ENCODE peak calls at places on chromosomes 5 and 9, in six cellular contexts. Z, J, C, M, X and O are unnamed samples.

GRCh38 chr9:6833518-6834192 is 75.9 kb downstream of the KDM4C start:
- DNase-seq in Z (no peak), J (no peak), C (no peak), M (no peak), X (no peak), O (no peak)

GRCh38 chr9:30722065-30722464 is 1662.4 kb upstream of the ACO1 start:
- DNase-seq in Z (no peak), J (no peak), C (no peak), M (no peak), X (no peak), O (no peak)

GRCh38 chr5:147479949-147480348 is 29.9 kb downstream of the DPYSL3 start:
- DNase-seq in Z (no peak), J (no peak), C (no peak), M (no peak), X (no peak), O (no peak)

GRCh38 chr5:139660916-139661814 is 13.0 kb downstream of the CXXC5 start:
- DNase-seq in Z (no peak), J (peak; percentile 78), C (peak; percentile 66), M (no peak), X (peak; percentile 88), O (peak; percentile 98)

GRCh38 chr5:54753034-54753433 is 232.4 kb downstream of the ESM1 start:
- DNase-seq in Z (no peak), J (no peak), C (peak; percentile 60), M (no peak), X (no peak), O (no peak)

GRCh38 chr5:39447968-39448367 is 23.2 kb upstream of the DAB2 start:
- DNase-seq in Z (no peak), J (no peak), C (no peak), M (no peak), X (peak; percentile 53), O (no peak)

GRCh38 chr5:98570010-98570409 is 203.5 kb upstream of the RGMB start:
- DNase-seq in Z (no peak), J (no peak), C (no peak), M (no peak), X (no peak), O (no peak)

GRCh38 chr5:112757468-112758208 is 20.0 kb downstream of the APC start:
- DNase-seq in Z (no peak), J (no peak), C (no peak), M (no peak), X (no peak), O (no peak)

GRCh38 chr5:66653380-66653779 is 57.2 kb downstream of the MAST4 start:
- DNase-seq in Z (no peak), J (no peak), C (no peak), M (no peak), X (no peak), O (no peak)

GRCh38 chr5:151141535-151141934 is 16.0 kb downstream of the ANXA6 start:
- DNase-seq in Z (no peak), J (peak; percentile 53), C (peak; percentile 73), M (peak; percentile 32), X (peak; percentile 58), O (no peak)

GRCh38 chr5:131587541-131587940 is 47.5 kb downstream of the RAPGEF6 start:
- DNase-seq in Z (no peak), J (no peak), C (no peak), M (no peak), X (no peak), O (no peak)

GRCh38 chr5:118007262-118007661 is 981.1 kb downstream of the DTWD2 start:
- DNase-seq in Z (no peak), J (no peak), C (no peak), M (no peak), X (no peak), O (no peak)

GRCh38 chr9:125969868-125970267 is 222.7 kb downstream of the PBX3 start:
- DNase-seq in Z (no peak), J (no peak), C (peak; percentile 10), M (no peak), X (no peak), O (no peak)

GRCh38 chr5:1474183-1474839 is 29.1 kb upstream of the SLC6A3 start:
- DNase-seq in Z (peak; percentile 51), J (no peak), C (no peak), M (no peak), X (peak; percentile 44), O (no peak)

GRCh38 chr5:3330442-3330841 is 265.2 kb upstream of the IRX1 start:
- DNase-seq in Z (no peak), J (no peak), C (no peak), M (no peak), X (no peak), O (no peak)

GRCh38 chr9:99826579-99826978 is 4.9 kb downstream of the NR4A3 start:
- DNase-seq in Z (no peak), J (no peak), C (no peak), M (no peak), X (no peak), O (no peak)

GRCh38 chr5:83955916-83956315 is 235.3 kb upstream of the HAPLN1 start:
- DNase-seq in Z (no peak), J (no peak), C (no peak), M (no peak), X (no peak), O (no peak)

GRCh38 chr9:5393497-5393896 is 44.2 kb downstream of the PLGRKT start:
- DNase-seq in Z (no peak), J (no peak), C (no peak), M (no peak), X (no peak), O (no peak)

GRCh38 chr9:109488791-109489492 is 9.2 kb downstream of the PTPN3 start:
- DNase-seq in Z (no peak), J (no peak), C (no peak), M (no peak), X (no peak), O (no peak)

GRCh38 chr5:155772009-155772662 is 554.8 kb upstream of the SGCD start:
- DNase-seq in Z (no peak), J (no peak), C (no peak), M (no peak), X (no peak), O (no peak)

GRCh38 chr9:85430659-85431370 is 310.9 kb downstream of the AGTPBP1 start:
- DNase-seq in Z (no peak), J (peak; percentile 44), C (no peak), M (no peak), X (no peak), O (no peak)

GRCh38 chr5:139966856-139967255 is 76.2 kb downstream of the NRG2 start:
- DNase-seq in Z (no peak), J (no peak), C (no peak), M (no peak), X (no peak), O (no peak)

GRCh38 chr9:131627326-131627845 is 82.1 kb downstream of the PRRT1B start:
- DNase-seq in Z (no peak), J (no peak), C (no peak), M (no peak), X (no peak), O (no peak)

GRCh38 chr5:80931423-80931822 is 28.7 kb upstream of the RASGRF2 start:
- DNase-seq in Z (no peak), J (no peak), C (no peak), M (no peak), X (no peak), O (no peak)

GRCh38 chr9:81474125-81474524 is 215.2 kb downstream of the TLE1 start:
- DNase-seq in Z (no peak), J (no peak), C (no peak), M (no peak), X (no peak), O (no peak)

GRCh38 chr5:17361331-17361730 is 136.7 kb upstream of the TAF11L2 start:
- DNase-seq in Z (no peak), J (no peak), C (no peak), M (no peak), X (no peak), O (no peak)

GRCh38 chr5:160354666-160355065 is 15.8 kb downstream of the C1QTNF2 start:
- DNase-seq in Z (no peak), J (no peak), C (no peak), M (no peak), X (no peak), O (no peak)

GRCh38 chr5:115873392-115873791 is 31.7 kb downstream of the AP3S1 start:
- DNase-seq in Z (no peak), J (no peak), C (no peak), M (no peak), X (no peak), O (no peak)

GRCh38 chr5:103425686-103426454 is 136.7 kb downstream of the NUDT12 start:
- DNase-seq in Z (no peak), J (no peak), C (no peak), M (no peak), X (no peak), O (no peak)

DNA sequence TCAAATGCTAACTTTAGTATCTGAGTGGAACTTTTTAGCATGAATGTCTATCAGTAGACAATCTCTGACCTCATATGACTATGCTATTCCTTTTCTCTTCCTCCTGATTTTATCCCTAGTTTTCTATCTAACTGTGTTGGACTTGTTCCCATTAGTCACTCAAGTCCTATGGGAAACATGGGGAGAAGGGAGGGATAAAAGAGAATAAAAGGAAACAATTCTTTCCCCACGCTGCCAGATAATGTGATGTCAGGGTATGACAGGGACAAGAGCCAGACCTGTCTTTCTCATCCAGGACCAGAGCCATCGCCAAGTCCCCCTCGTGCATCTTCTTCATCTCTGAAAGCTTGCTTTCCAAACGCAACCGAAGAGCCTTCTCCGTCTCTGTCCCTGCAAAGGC is 43.9 kb downstream of the CDK5RAP2 start:
- DNase-seq in Z (no peak), J (no peak), C (no peak), M (no peak), X (no peak), O (no peak)
- H3K36me3 ChIP-seq in Z (no peaks in the 10 kb centered on the region), J (no peaks in the 10 kb centered on the region), C (no peaks in the 10 kb centered on the region), M (peaks cover 94% of the 10 kb centered on the region), X (peaks cover 6% of the 10 kb centered on the region), O (peaks cover 72% of the 10 kb centered on the region)

GRCh38 chr9:19373527-19373926 is 6.5 kb downstream of the RPS6 start:
- DNase-seq in Z (no peak), J (no peak), C (no peak), M (no peak), X (no peak), O (no peak)
- H3K36me3 ChIP-seq in Z (peaks cover 25% of the 10 kb centered on the region), J (no peaks in the 10 kb centered on the region), C (no peaks in the 10 kb centered on the region), M (peaks cover 75% of the 10 kb centered on the region), X (peaks cover 5% of the 10 kb centered on the region), O (peaks cover 51% of the 10 kb centered on the region)

GRCh38 chr9:129040113-129040643 is 3.8 kb downstream of the MIGA2 start:
- DNase-seq in Z (no peak), J (no peak), C (no peak), M (no peak), X (no peak), O (no peak)
- H3K36me3 ChIP-seq in Z (no peaks in the 10 kb centered on the region), J (no peaks in the 10 kb centered on the region), C (no peaks in the 10 kb centered on the region), M (peaks cover 25% of the 10 kb centered on the region), X (peaks cover 6% of the 10 kb centered on the region), O (peaks cover 32% of the 10 kb centered on the region)

GRCh38 chr9:134778156-134778555 is 102.5 kb upstream of the FCN2 start:
- DNase-seq in Z (no peak), J (no peak), C (no peak), M (no peak), X (no peak), O (no peak)

GRCh38 chr9:134776080-134776796 is 104.4 kb upstream of the FCN2 start:
- DNase-seq in Z (no peak), J (no peak), C (no peak), M (no peak), X (no peak), O (no peak)

GRCh38 chr9:134777153-134777552 is 103.5 kb upstream of the FCN2 start:
- DNase-seq in Z (no peak), J (no peak), C (no peak), M (no peak), X (no peak), O (no peak)

GRCh38 chr9:134779640-134780039 is 101.0 kb upstream of the FCN2 start:
- DNase-seq in Z (no peak), J (no peak), C (no peak), M (no peak), X (no peak), O (no peak)

GRCh38 chr9:134778841-134779411 is 101.7 kb upstream of the FCN2 start:
- DNase-seq in Z (peak; percentile 66), J (peak; percentile 60), C (no peak), M (no peak), X (no peak), O (peak; percentile 77)
- H3K36me3 ChIP-seq in Z (no peaks in the 10 kb centered on the region), J (no peaks in the 10 kb centered on the region), C (no peaks in the 10 kb centered on the region), M (no peaks in the 10 kb centered on the region), X (no peaks in the 10 kb centered on the region), O (peaks cover 41% of the 10 kb centered on the region)